ENCODE peak calls at places on chromosomes 16 and 17, in five cellular contexts. E, G, I, O and C are unnamed samples.

GRCh38 chr17:51442112-51442865 is 181.9 kb downstream of the UTP18 start:
- DNase-seq in O (no peak), G (no peak), E (no peak), I (no peak), C (no peak)

GRCh38 chr17:58301504-58302150 is 20.9 kb upstream of the MPO start:
- DNase-seq in G (no peak), E (no peak), O (no peak), I (no peak), C (no peak)

GRCh38 chr17:45240905-45241314 is 19.2 kb downstream of the FMNL1 start:
- DNase-seq in O (no peak), I (no peak), G (no peak), E (no peak), C (no peak)

GRCh38 chr17:66691644-66692500 is 143.0 kb upstream of the CACNG5 start:
- DNase-seq in O (no peak), G (peak), E (no peak), I (no peak), C (no peak)

GRCh38 chr17:44628234-44629188 is 27.8 kb upstream of the MEIOC start:
- DNase-seq in E (peak), O (no peak), G (peak), I (no peak), C (peak)

GRCh38 chr17:15291674-15292361 is 26.7 kb upstream of the PMP22 start:
- DNase-seq in E (no peak), O (no peak), I (no peak), G (no peak), C (no peak)

GRCh38 chr17:79803997-79804855 is 7.3 kb upstream of the CBX8 start:
- DNase-seq in E (no peak), I (no peak), G (peak), O (no peak), C (peak)

GRCh38 chr17:44209786-44210341 is 9.6 kb downstream of the UBTF start:
- DNase-seq in E (no peak), I (no peak), G (no peak), O (no peak), C (no peak)

GRCh38 chr16:67663151-67663876 is 2.6 kb downstream of the PARD6A start:
- DNase-seq in E (no peak), I (no peak), G (no peak), O (no peak), C (peak)

GRCh38 chr17:67784364-67785121 is 40.8 kb upstream of the BPTF start:
- DNase-seq in G (no peak), E (no peak), O (no peak), I (no peak), C (no peak)

GRCh38 chr17:3048727-3049471 is 14.5 kb downstream of the OR1D5 start:
- DNase-seq in E (peak), G (peak), O (peak), I (peak), C (peak)